ENCODE peak calls at places on chromosomes 12 and 14, in ten cellular contexts. T is globus pallidus; H is DMS53; S is M059J; P is kidney tubule cell; B is effector memory CD4-positive, alpha-beta T cell; C is CD4-positive, alpha-beta T cell; Y is H9; I is NCI-H82; V is heart right ventricle. K is an unnamed sample.

GRCh38 chr12:25935355-25936144 is 22.9 kb upstream of the RASSF8 start:
- DNase-seq in V (no peak), S (no peak), Y (no peak), T (no peak), H (no peak), B (no peak), C (no peak), P (no peak), I (no peak), K (peak)

GRCh38 chr12:26162905-26163304 is 32.5 kb upstream of the SSPN start:
- DNase-seq in H (no peak), S (no peak), I (no peak), P (no peak), T (no peak), B (no peak), C (no peak), V (no peak), Y (no peak), K (no peak)

GRCh38 chr12:19239046-19239445 is 109.5 kb downstream of the PLEKHA5 start:
- DNase-seq in Y (no peak), P (no peak), B (no peak), H (no peak), I (no peak), V (no peak), T (no peak), C (no peak), S (no peak), K (no peak)

GRCh38 chr12:104573-105081 is 38.1 kb downstream of the IQSEC3 start:
- DNase-seq in H (peak), V (no peak), I (peak), P (peak), B (no peak), T (no peak), S (no peak), Y (peak), C (no peak), K (no peak)

GRCh38 chr14:50001146-50001998 is 108.5 kb downstream of the ARF6 start:
- DNase-seq in C (peak), B (peak), I (no peak), Y (peak), T (no peak), P (peak), V (no peak), H (peak), S (peak), K (peak)

GRCh38 chr12:93378373-93379310 is 917 bp downstream of the NUDT4 start:
- DNase-seq in T (peak), V (no peak), P (peak), H (peak), Y (peak), I (peak), C (peak), S (peak), B (peak), K (peak)

GRCh38 chr14:96037891-96038557 is 1.1 kb upstream of the C14orf132 start:
- DNase-seq in S (no peak), B (no peak), Y (peak), I (peak), C (no peak), P (no peak), V (no peak), T (no peak), H (peak), K (no peak)

GRCh38 chr14:60326274-60326673 is 77.3 kb downstream of the PPM1A start:
- DNase-seq in H (no peak), Y (no peak), V (no peak), C (no peak), I (no peak), P (no peak), T (no peak), S (no peak), B (no peak), K (no peak)

GRCh38 chr14:93857081-93857480 is 68.8 kb upstream of the PRIMA1 start:
- DNase-seq in V (no peak), P (no peak), C (no peak), T (no peak), Y (no peak), B (no peak), S (no peak), I (peak), H (no peak), K (no peak)

GRCh38 chr12:19074700-19075099 is 54.8 kb upstream of the PLEKHA5 start:
- DNase-seq in C (no peak), P (no peak), T (no peak), V (no peak), I (no peak), S (no peak), B (no peak), Y (no peak), H (no peak), K (peak)

GRCh38 chr12:18430425-18431048 is 169.2 kb downstream of the PIK3C2G start:
- DNase-seq in V (peak), P (peak), S (peak), H (peak), Y (peak), B (no peak), T (peak), C (no peak), I (peak), K (peak)

GRCh38 chr12:89875225-89875624 is 166.6 kb upstream of the ATP2B1 start:
- DNase-seq in V (no peak), C (no peak), Y (no peak), B (no peak), S (peak), P (no peak), H (no peak), I (no peak), T (no peak), K (peak)

GRCh38 chr12:6070472-6071257 is 53.8 kb downstream of the VWF start:
- DNase-seq in H (peak), S (no peak), P (no peak), B (no peak), Y (peak), C (no peak), I (no peak), T (no peak), V (no peak), K (no peak)

GRCh38 chr14:95191445-95192199 is 34.3 kb upstream of the DICER1 start:
- DNase-seq in Y (no peak), I (peak), B (no peak), V (no peak), S (no peak), P (no peak), C (no peak), T (no peak), H (no peak), K (no peak)

GRCh38 chr12:77032406-77032805 is 33.0 kb downstream of the E2F7 start:
- DNase-seq in I (no peak), H (no peak), Y (no peak), C (no peak), S (peak), P (peak), B (no peak), T (no peak), V (no peak), K (peak)

GRCh38 chr12:10213168-10214130 is 772 bp downstream of the GABARAPL1 start:
- DNase-seq in S (peak), I (peak), P (peak), Y (peak), V (peak), C (peak), B (peak), H (peak), T (peak), K (peak)

GRCh38 chr12:32502693-32503510 is 103.5 kb downstream of the FGD4 start:
- DNase-seq in S (no peak), I (peak), B (no peak), C (no peak), P (no peak), T (peak), H (no peak), Y (no peak), V (no peak), K (peak)

GRCh38 chr12:119721306-119721705 is 53.4 kb downstream of the PRKAB1 start:
- DNase-seq in P (no peak), B (no peak), Y (no peak), C (no peak), T (no peak), I (no peak), V (no peak), H (no peak), S (no peak), K (no peak)

GRCh38 chr12:104083769-104084475 is 19.6 kb downstream of the HCFC2 start:
- DNase-seq in B (no peak), P (no peak), Y (no peak), V (no peak), H (no peak), S (no peak), T (no peak), C (no peak), I (no peak), K (no peak)

GRCh38 chr12:91482231-91482630 is 299.6 kb upstream of the DCN start:
- DNase-seq in C (no peak), S (peak), V (no peak), P (no peak), I (no peak), H (peak), Y (no peak), B (no peak), T (no peak), K (no peak)

GRCh38 chr12:49923035-49923644 is 19.4 kb upstream of the FAIM2 start:
- DNase-seq in P (no peak), H (no peak), S (no peak), B (no peak), T (no peak), I (no peak), V (no peak), Y (peak), C (no peak), K (no peak)

GRCh38 chr12:124913474-124914391 is 717 bp downstream of the UBC start:
- DNase-seq in Y (peak), T (peak), S (peak), V (peak), H (no peak), I (no peak), P (peak), C (peak), B (peak), K (peak)

GRCh38 chr12:57173089-57173488 is 25.7 kb upstream of the LRP1-AS start:
- DNase-seq in V (no peak), P (peak), C (peak), Y (peak), I (peak), B (no peak), S (no peak), H (peak), T (no peak), K (no peak)

GRCh38 chr12:127230843-127231260 is 1036.1 kb upstream of the TMEM132C start:
- DNase-seq in V (no peak), S (peak), P (peak), C (no peak), T (no peak), H (no peak), Y (no peak), B (no peak), I (no peak), K (peak)

GRCh38 chr12:122732170-122732569 is 1.5 kb upstream of the HCAR1 start:
- DNase-seq in B (no peak), H (no peak), C (no peak), Y (no peak), P (no peak), I (no peak), T (no peak), V (no peak), S (no peak), K (no peak)

GRCh38 chr12:95959107-95959506 is 16.0 kb downstream of the AMDHD1 start:
- DNase-seq in I (peak), H (peak), Y (no peak), T (no peak), S (peak), P (no peak), B (no peak), C (no peak), V (no peak), K (peak)

GRCh38 chr14:103526247-103526913 is 2.6 kb upstream of the TRMT61A start:
- DNase-seq in T (no peak), B (no peak), V (no peak), Y (no peak), P (no peak), I (no peak), S (no peak), C (no peak), H (no peak), K (no peak)

GRCh38 chr12:120928864-120929652 is 24.9 kb upstream of the SPPL3 start:
- DNase-seq in C (no peak), H (peak), T (no peak), I (no peak), P (peak), B (no peak), S (no peak), Y (peak), V (no peak), K (no peak)